ENCODE peak calls at places on chromosomes 12 and 14, in eight cellular contexts. One of them, this sample, is unnamed.

GRCh38 chr14:69711471-69712216 is 55.3 kb upstream of the SRSF5 start:
- DNase-seq in fibroblast of mammary gland: no peak
- DNase-seq in AG09309: no peak
- DNase-seq in Caco-2: no peak
- DNase-seq in AG10803: peak
- DNase-seq in H9: no peak
- DNase-seq in A549: no peak
- DNase-seq in choroid plexus epithelial cell: no peak
- DNase-seq in this sample: no peak

GRCh38 chr14:32472081-32472480 is 143.0 kb downstream of the AKAP6 start:
- DNase-seq in fibroblast of mammary gland: no peak
- DNase-seq in AG09309: no peak
- DNase-seq in Caco-2: no peak
- DNase-seq in AG10803: no peak
- DNase-seq in H9: no peak
- DNase-seq in A549: no peak
- DNase-seq in choroid plexus epithelial cell: no peak
- DNase-seq in this sample: no peak

GRCh38 chr14:97120204-97121120 is 323.3 kb downstream of the VRK1 start:
- DNase-seq in fibroblast of mammary gland: no peak
- DNase-seq in AG09309: no peak
- DNase-seq in Caco-2: no peak
- DNase-seq in AG10803: no peak
- DNase-seq in H9: no peak
- DNase-seq in A549: no peak
- DNase-seq in choroid plexus epithelial cell: no peak
- DNase-seq in this sample: no peak

GRCh38 chr14:64294672-64295413 is 672 bp upstream of the ESR2 start:
- DNase-seq in fibroblast of mammary gland: peak
- DNase-seq in AG09309: no peak
- DNase-seq in Caco-2: peak
- DNase-seq in AG10803: peak
- DNase-seq in H9: peak
- DNase-seq in A549: peak
- DNase-seq in choroid plexus epithelial cell: peak
- DNase-seq in this sample: peak

GRCh38 chr14:28294834-28295440 is 471.6 kb upstream of the FOXG1 start:
- DNase-seq in fibroblast of mammary gland: peak
- DNase-seq in AG09309: no peak
- DNase-seq in Caco-2: peak
- DNase-seq in AG10803: no peak
- DNase-seq in H9: no peak
- DNase-seq in A549: peak
- DNase-seq in choroid plexus epithelial cell: peak
- DNase-seq in this sample: no peak

GRCh38 chr12:19449814-19450213 is 10.5 kb downstream of the AEBP2 start:
- DNase-seq in fibroblast of mammary gland: no peak
- DNase-seq in AG09309: no peak
- DNase-seq in Caco-2: no peak
- DNase-seq in AG10803: no peak
- DNase-seq in H9: no peak
- DNase-seq in A549: no peak
- DNase-seq in choroid plexus epithelial cell: no peak
- DNase-seq in this sample: no peak

GRCh38 chr14:54337314-54337713 is 59.5 kb upstream of the CDKN3 start:
- DNase-seq in fibroblast of mammary gland: no peak
- DNase-seq in AG09309: no peak
- DNase-seq in Caco-2: no peak
- DNase-seq in AG10803: no peak
- DNase-seq in H9: no peak
- DNase-seq in A549: no peak
- DNase-seq in choroid plexus epithelial cell: no peak
- DNase-seq in this sample: no peak

GRCh38 chr12:107325075-107325474 is 231.7 kb upstream of the CRY1 start:
- DNase-seq in fibroblast of mammary gland: no peak
- DNase-seq in AG09309: no peak
- DNase-seq in Caco-2: no peak
- DNase-seq in AG10803: no peak
- DNase-seq in H9: no peak
- DNase-seq in A549: no peak
- DNase-seq in choroid plexus epithelial cell: no peak
- DNase-seq in this sample: no peak

GRCh38 chr12:32757159-32757556 is 1.5 kb upstream of the YARS2 start:
- DNase-seq in fibroblast of mammary gland: no peak
- DNase-seq in AG09309: no peak
- DNase-seq in Caco-2: no peak
- DNase-seq in AG10803: no peak
- DNase-seq in H9: no peak
- DNase-seq in A549: no peak
- DNase-seq in choroid plexus epithelial cell: no peak
- DNase-seq in this sample: no peak

GRCh38 chr14:96103560-96104460 is 64.6 kb downstream of the C14orf132 start:
- DNase-seq in fibroblast of mammary gland: no peak
- DNase-seq in AG09309: no peak
- DNase-seq in Caco-2: no peak
- DNase-seq in AG10803: no peak
- DNase-seq in H9: no peak
- DNase-seq in A549: no peak
- DNase-seq in choroid plexus epithelial cell: no peak
- DNase-seq in this sample: no peak

GRCh38 chr12:130675121-130675520 is 41.0 kb downstream of the RIMBP2 start:
- DNase-seq in fibroblast of mammary gland: no peak
- DNase-seq in AG09309: no peak
- DNase-seq in Caco-2: no peak
- DNase-seq in AG10803: no peak
- DNase-seq in H9: no peak
- DNase-seq in A549: no peak
- DNase-seq in choroid plexus epithelial cell: no peak
- DNase-seq in this sample: no peak

GRCh38 chr12:103830730-103831320 is 10.2 kb downstream of the NT5DC3 start:
- DNase-seq in fibroblast of mammary gland: no peak
- DNase-seq in AG09309: no peak
- DNase-seq in Caco-2: no peak
- DNase-seq in AG10803: no peak
- DNase-seq in H9: no peak
- DNase-seq in A549: no peak
- DNase-seq in choroid plexus epithelial cell: no peak
- DNase-seq in this sample: no peak

GRCh38 chr14:74516451-74517155 is 23.0 kb downstream of the ISCA2 start:
- DNase-seq in fibroblast of mammary gland: no peak
- DNase-seq in AG09309: no peak
- DNase-seq in Caco-2: peak
- DNase-seq in AG10803: peak
- DNase-seq in H9: peak
- DNase-seq in A549: peak
- DNase-seq in choroid plexus epithelial cell: peak
- DNase-seq in this sample: no peak

GRCh38 chr12:87793134-87793533 is 236.1 kb downstream of the C12orf50 start:
- DNase-seq in fibroblast of mammary gland: peak
- DNase-seq in AG09309: no peak
- DNase-seq in Caco-2: no peak
- DNase-seq in AG10803: no peak
- DNase-seq in H9: no peak
- DNase-seq in A549: peak
- DNase-seq in choroid plexus epithelial cell: peak
- DNase-seq in this sample: no peak

GRCh38 chr12:25694072-25694471 is 141.0 kb upstream of the LMNTD1 start:
- DNase-seq in fibroblast of mammary gland: peak
- DNase-seq in AG09309: peak
- DNase-seq in Caco-2: no peak
- DNase-seq in AG10803: peak
- DNase-seq in H9: no peak
- DNase-seq in A549: peak
- DNase-seq in choroid plexus epithelial cell: peak
- DNase-seq in this sample: no peak

GRCh38 chr14:68124885-68125731 is 305.5 kb downstream of the RAD51B start:
- DNase-seq in fibroblast of mammary gland: peak
- DNase-seq in AG09309: no peak
- DNase-seq in Caco-2: no peak
- DNase-seq in AG10803: peak
- DNase-seq in H9: no peak
- DNase-seq in A549: peak
- DNase-seq in choroid plexus epithelial cell: peak
- DNase-seq in this sample: no peak

GRCh38 chr12:31896514-31897039 is 62.6 kb upstream of the RESF1 start:
- DNase-seq in fibroblast of mammary gland: peak
- DNase-seq in AG09309: no peak
- DNase-seq in Caco-2: no peak
- DNase-seq in AG10803: no peak
- DNase-seq in H9: no peak
- DNase-seq in A549: no peak
- DNase-seq in choroid plexus epithelial cell: peak
- DNase-seq in this sample: peak

GRCh38 chr14:76333664-76334063 is 42.3 kb upstream of the ESRRB start:
- DNase-seq in fibroblast of mammary gland: no peak
- DNase-seq in AG09309: no peak
- DNase-seq in Caco-2: no peak
- DNase-seq in AG10803: no peak
- DNase-seq in H9: no peak
- DNase-seq in A549: no peak
- DNase-seq in choroid plexus epithelial cell: no peak
- DNase-seq in this sample: no peak

GRCh38 chr12:58580095-58580494 is 340.2 kb downstream of the LRIG3 start:
- DNase-seq in fibroblast of mammary gland: peak
- DNase-seq in AG09309: no peak
- DNase-seq in Caco-2: no peak
- DNase-seq in AG10803: no peak
- DNase-seq in H9: no peak
- DNase-seq in A549: no peak
- DNase-seq in choroid plexus epithelial cell: no peak
- DNase-seq in this sample: no peak

GRCh38 chr12:113162102-113163029 is 12.8 kb downstream of the CFAP73 start:
- DNase-seq in fibroblast of mammary gland: peak
- DNase-seq in AG09309: no peak
- DNase-seq in Caco-2: no peak
- DNase-seq in AG10803: peak
- DNase-seq in H9: peak
- DNase-seq in A549: no peak
- DNase-seq in choroid plexus epithelial cell: peak
- DNase-seq in this sample: no peak

GRCh38 chr12:100404769-100405407 is 48.0 kb downstream of the SLC17A8 start:
- DNase-seq in fibroblast of mammary gland: peak
- DNase-seq in AG09309: peak
- DNase-seq in Caco-2: peak
- DNase-seq in AG10803: peak
- DNase-seq in H9: peak
- DNase-seq in A549: peak
- DNase-seq in choroid plexus epithelial cell: peak
- DNase-seq in this sample: peak
- TF ChIP-seq CTCF in fibroblast of mammary gland: peak
- TF ChIP-seq CTCF in AG09309: peak
- TF ChIP-seq CTCF in Caco-2: no peak
- TF ChIP-seq CTCF in AG10803: peak
- TF ChIP-seq CTCF in H9: peak
- TF ChIP-seq CTCF in A549: peak
- TF ChIP-seq CTCF in choroid plexus epithelial cell: peak
- TF ChIP-seq CTCF in this sample: no peak

DNA sequence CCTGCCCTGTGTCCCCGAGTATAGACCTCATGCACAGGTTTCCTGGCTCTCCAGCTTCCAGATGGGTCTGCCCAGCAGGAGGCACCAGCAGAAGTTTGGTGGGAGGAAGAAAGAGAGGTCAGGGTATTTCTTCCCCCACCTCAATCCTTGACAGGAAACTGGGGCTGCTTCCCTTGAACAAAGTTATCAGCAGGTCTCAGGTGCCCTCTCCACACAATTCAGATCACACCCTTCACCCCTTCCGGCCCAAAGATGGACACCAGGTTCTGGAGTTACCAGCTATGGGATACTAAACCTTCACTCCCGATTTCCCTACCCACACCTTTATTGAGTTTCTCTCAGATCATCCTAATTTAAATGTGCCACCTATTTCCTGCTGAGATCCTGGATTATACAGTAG is 1.2 kb downstream of the SART3 start:
- DNase-seq in fibroblast of mammary gland: no peak
- DNase-seq in AG09309: no peak
- DNase-seq in Caco-2: no peak
- DNase-seq in AG10803: no peak
- DNase-seq in H9: no peak
- DNase-seq in A549: no peak
- DNase-seq in choroid plexus epithelial cell: no peak
- DNase-seq in this sample: no peak
- TF ChIP-seq CTCF in fibroblast of mammary gland: no peak
- TF ChIP-seq CTCF in AG09309: peak
- TF ChIP-seq CTCF in Caco-2: no peak
- TF ChIP-seq CTCF in AG10803: no peak
- TF ChIP-seq CTCF in H9: no peak
- TF ChIP-seq CTCF in A549: no peak
- TF ChIP-seq CTCF in choroid plexus epithelial cell: peak
- TF ChIP-seq CTCF in this sample: no peak

DNA sequence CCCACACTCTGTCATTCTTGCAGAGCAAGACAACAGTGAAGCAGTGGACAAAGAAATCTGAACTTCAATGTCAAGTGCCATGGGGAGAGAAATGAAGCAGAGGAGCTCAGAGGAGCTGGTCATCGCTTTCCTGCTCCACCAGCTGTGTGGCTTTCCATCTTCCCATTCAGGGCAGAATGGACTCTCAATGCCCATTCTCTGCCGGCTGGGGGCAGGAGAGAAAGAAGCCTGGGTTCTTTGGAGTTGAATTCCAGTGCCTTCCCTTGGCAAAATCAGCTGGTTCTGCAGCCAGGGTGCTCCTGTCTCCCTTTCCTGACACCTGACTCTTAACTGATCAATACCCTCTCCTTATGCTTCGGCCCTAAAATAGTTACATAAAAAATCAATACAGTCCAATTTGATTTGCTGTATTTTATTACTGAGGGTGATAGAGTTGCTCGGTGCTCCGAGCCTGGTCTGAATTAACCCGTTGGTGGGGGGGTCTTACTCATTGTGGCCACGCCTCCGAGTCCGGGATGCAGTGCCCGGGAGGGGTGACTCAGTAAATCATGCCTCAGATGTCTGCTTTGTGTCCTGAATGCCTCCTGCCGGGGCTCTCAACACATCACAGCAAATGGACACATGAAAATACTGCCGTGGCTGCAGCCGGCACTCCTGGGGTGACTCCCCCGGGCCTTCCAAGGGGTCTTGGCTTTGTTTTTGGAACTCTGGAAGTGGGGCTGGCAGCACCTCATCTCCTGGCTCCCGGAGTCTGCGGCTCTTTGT is 128.7 kb downstream of the AACS start:
- DNase-seq in fibroblast of mammary gland: peak
- DNase-seq in AG09309: no peak
- DNase-seq in Caco-2: no peak
- DNase-seq in AG10803: no peak
- DNase-seq in H9: peak
- DNase-seq in A549: peak
- DNase-seq in choroid plexus epithelial cell: no peak
- DNase-seq in this sample: no peak
- TF ChIP-seq CTCF in fibroblast of mammary gland: peak
- TF ChIP-seq CTCF in AG09309: peak
- TF ChIP-seq CTCF in Caco-2: no peak
- TF ChIP-seq CTCF in AG10803: no peak
- TF ChIP-seq CTCF in H9: peak
- TF ChIP-seq CTCF in A549: no peak
- TF ChIP-seq CTCF in choroid plexus epithelial cell: peak
- TF ChIP-seq CTCF in this sample: no peak

DNA sequence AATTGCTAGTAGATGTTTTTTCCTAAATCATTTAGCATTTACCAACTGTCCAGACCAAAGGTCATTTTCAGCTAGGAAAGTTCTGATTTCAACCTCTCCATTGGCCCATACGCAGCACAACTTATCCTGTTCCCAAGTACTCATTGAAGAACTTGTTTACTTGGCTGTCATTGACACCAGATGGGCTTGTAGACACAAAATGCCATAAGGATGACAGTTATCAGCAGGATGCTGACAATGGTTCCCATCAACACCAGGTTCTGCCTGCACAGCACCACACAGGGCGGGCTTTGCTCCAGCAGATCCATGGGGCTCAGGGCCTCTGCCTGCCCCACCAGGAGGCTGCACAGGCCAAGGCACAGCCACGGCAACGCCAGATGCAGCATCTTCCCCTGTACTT is 36.5 kb upstream of the TMPRSS12 start:
- DNase-seq in fibroblast of mammary gland: no peak
- DNase-seq in AG09309: no peak
- DNase-seq in Caco-2: no peak
- DNase-seq in AG10803: peak
- DNase-seq in H9: no peak
- DNase-seq in A549: no peak
- DNase-seq in choroid plexus epithelial cell: peak
- DNase-seq in this sample: no peak
- TF ChIP-seq CTCF in fibroblast of mammary gland: no peak
- TF ChIP-seq CTCF in AG09309: no peak
- TF ChIP-seq CTCF in Caco-2: no peak
- TF ChIP-seq CTCF in AG10803: no peak
- TF ChIP-seq CTCF in H9: no peak
- TF ChIP-seq CTCF in A549: no peak
- TF ChIP-seq CTCF in choroid plexus epithelial cell: no peak
- TF ChIP-seq CTCF in this sample: no peak

This sample was measured in lung.